ENCODE peak calls at places on chromosomes 12 and 14, in five cellular contexts. A is GM23338, U is epithelial cell of prostate, V is endodermal cell, L is AG08395. I is an unnamed sample.

GRCh38 chr12:15719230-15719629 is 70.0 kb downstream of the EPS8 start:
- DNase-seq in U (no peak), A (no peak), V (no peak), L (no peak), I (no peak)

GRCh38 chr14:101975231-101975630 is 10.9 kb downstream of the DYNC1H1 start:
- DNase-seq in A (no peak), L (no peak), V (no peak), U (no peak), I (no peak)

GRCh38 chr14:77025744-77026165 is 2.8 kb downstream of the IRF2BPL start:
- DNase-seq in V (peak; percentile 70), L (no peak), A (peak; percentile 46), U (no peak), I (no peak)

GRCh38 chr14:79370969-79371368 is 840.3 kb downstream of the DIO2 start:
- DNase-seq in L (no peak), U (no peak), A (no peak), V (no peak), I (no peak)

GRCh38 chr12:106580671-106581508 is 1.9 kb upstream of the RFX4 start:
- DNase-seq in A (peak; percentile 55), L (no peak), U (no peak), V (peak; percentile 62), I (no peak)

GRCh38 chr12:60684988-60685655 is 1089.3 kb downstream of the SLC16A7 start:
- DNase-seq in V (no peak), L (no peak), U (no peak), A (peak; percentile 44), I (no peak)

GRCh38 chr12:105351523-105351922 is 21.0 kb downstream of the C12orf75 start:
- DNase-seq in L (no peak), V (no peak), A (no peak), U (no peak), I (no peak)

GRCh38 chr14:47948981-47949380 is 273.6 kb upstream of the MDGA2 start:
- DNase-seq in A (peak; percentile 60), U (no peak), L (no peak), V (peak; percentile 52), I (no peak)

GRCh38 chr12:6363330-6364036 is 11.9 kb downstream of the SCNN1A start:
- DNase-seq in L (peak; percentile 96), U (no peak), A (peak; percentile 77), V (peak; percentile 91), I (peak; percentile 65)

GRCh38 chr12:44063671-44064070 is 227.8 kb downstream of the TMEM117 start:
- DNase-seq in U (no peak), L (no peak), V (no peak), A (no peak), I (no peak)

GRCh38 chr14:23432102-23432925 is 3.1 kb downstream of the MYH7 start:
- DNase-seq in L (no peak), V (peak; percentile 23), A (no peak), U (no peak), I (no peak)

GRCh38 chr12:32115404-32116104 is 8.9 kb downstream of the BICD1 start:
- DNase-seq in U (peak; percentile 93), V (peak; percentile 51), L (peak; percentile 96), A (no peak), I (peak; percentile 98)

GRCh38 chr12:81835783-81836182 is 76.6 kb upstream of the PPFIA2 start:
- DNase-seq in V (no peak), U (no peak), L (no peak), A (no peak), I (no peak)

GRCh38 chr12:104055686-104056388 is 5.8 kb upstream of the GLT8D2 start:
- DNase-seq in L (peak; percentile 25), U (no peak), A (no peak), V (no peak), I (peak; percentile 73)

GRCh38 chr14:69703047-69704046 is 63.6 kb upstream of the SRSF5 start:
- DNase-seq in A (no peak), U (no peak), V (no peak), L (no peak), I (no peak)

GRCh38 chr14:68786491-68787234 is 6.2 kb downstream of the ZFP36L1 start:
- DNase-seq in L (peak; percentile 37), A (peak; percentile 62), V (peak; percentile 72), U (no peak), I (no peak)

GRCh38 chr12:78403136-78403535 is 461.4 kb upstream of the SYT1 start:
- DNase-seq in V (no peak), A (no peak), U (no peak), L (peak; percentile 51), I (peak; percentile 41)

GRCh38 chr12:113812431-113813228 is 153.5 kb downstream of the RBM19 start:
- DNase-seq in V (no peak), A (no peak), L (no peak), U (no peak), I (no peak)

GRCh38 chr14:59582845-59583509 is 6.4 kb upstream of the CCDC175 start:
- DNase-seq in L (no peak), A (peak; percentile 73), U (no peak), V (peak; percentile 64), I (no peak)

GRCh38 chr12:34602213-34602940 is 580.1 kb downstream of the ALG10 start:
- DNase-seq in V (no peak), L (no peak), A (no peak), U (no peak), I (no peak)

GRCh38 chr12:26633591-26634210 is 199.3 kb downstream of the ITPR2 start:
- DNase-seq in V (no peak), L (peak; percentile 57), U (no peak), A (no peak), I (peak; percentile 84)

GRCh38 chr14:92973798-92974372 is 50.9 kb downstream of the CHGA start:
- DNase-seq in U (no peak), L (peak; percentile 34), V (no peak), A (no peak), I (no peak)

GRCh38 chr14:68230941-68231717 is 411.6 kb downstream of the RAD51B start:
- DNase-seq in U (no peak), L (no peak), V (no peak), A (peak; percentile 70), I (peak; percentile 54)

GRCh38 chr12:14840616-14841015 is 2.7 kb downstream of the ART4 start:
- DNase-seq in L (no peak), A (no peak), V (no peak), U (no peak), I (no peak)

GRCh38 chr12:64671682-64672081 is 61.4 kb downstream of the RASSF3 start:
- DNase-seq in V (no peak), U (no peak), A (no peak), L (no peak), I (no peak)

GRCh38 chr14:103002578-103003350 is 54.6 kb downstream of the CDC42BPB start:
- DNase-seq in A (peak; percentile 41), U (no peak), L (no peak), V (no peak), I (no peak)

GRCh38 chr12:27548301-27549199 is 24.5 kb downstream of the PPFIBP1 start:
- DNase-seq in A (no peak), L (no peak), V (no peak), U (no peak), I (no peak)

GRCh38 chr12:55816876-55817351 is 610 bp downstream of the SARNP start:
- DNase-seq in U (no peak), V (no peak), A (peak; percentile 40), L (no peak), I (no peak)

GRCh38 chr14:61581955-61582615 is 113.2 kb upstream of the HIF1A start:
- DNase-seq in L (no peak), A (no peak), U (no peak), V (peak; percentile 45), I (peak; percentile 83)

GRCh38 chr12:44317651-44318126 is 481.8 kb downstream of the TMEM117 start:
- DNase-seq in V (peak; percentile 75), U (no peak), L (peak; percentile 10), A (peak; percentile 76), I (peak; percentile 27)

GRCh38 chr12:42396473-42397259 is 70.7 kb downstream of the PPHLN1 start:
- DNase-seq in L (no peak), A (no peak), V (no peak), U (no peak), I (no peak)

I was measured in fibroblast of gingiva.